ENCODE peak calls at places on chromosomes 12 and 14, in seven cellular contexts. U is left ventricle myocardium inferior; P is bronchial epithelial cell; E is CD8-positive, alpha-beta T cell; L is hepatocyte; X is neural progenitor cell; O is PC-3. N is an unnamed sample.

GRCh38 chr12:14691560-14691959 is 4.8 kb downstream of the GUCY2C start:
- DNase-seq in U (peak; percentile 42), P (no peak), E (no peak), L (no peak), X (no peak), O (no peak), N (no peak)

GRCh38 chr12:62738105-62738504 is 196.8 kb downstream of the PPM1H start:
- DNase-seq in U (no peak), P (peak; percentile 27), E (no peak), L (no peak), X (no peak), O (no peak), N (no peak)

GRCh38 chr12:58202933-58203713 is 261.8 kb downstream of the ATP23 start:
- DNase-seq in U (no peak), P (no peak), E (no peak), L (no peak), X (no peak), O (no peak), N (no peak)

GRCh38 chr14:100788517-100789365 is 37.2 kb upstream of the MEG3 start:
- DNase-seq in U (no peak), P (no peak), E (no peak), L (no peak), X (no peak), O (no peak), N (no peak)

GRCh38 chr12:80580254-80580653 is 127.2 kb upstream of the MYF6 start:
- DNase-seq in U (no peak), P (peak; percentile 89), E (no peak), L (no peak), X (no peak), O (peak; percentile 73), N (peak; percentile 76)

GRCh38 chr12:11228268-11228879 is 41.1 kb downstream of the PRB3 start:
- DNase-seq in U (no peak), P (peak; percentile 61), E (no peak), L (peak; percentile 63), X (peak; percentile 77), O (peak; percentile 68), N (peak; percentile 1)

GRCh38 chr14:64891839-64892375 is 12.2 kb upstream of the SPTB start:
- DNase-seq in U (no peak), P (peak; percentile 73), E (peak; percentile 29), L (peak; percentile 81), X (peak; percentile 82), O (peak; percentile 88), N (peak; percentile 21)

GRCh38 chr14:30337456-30337855 is 221.5 kb upstream of the G2E3 start:
- DNase-seq in U (no peak), P (peak; percentile 13), E (no peak), L (no peak), X (no peak), O (peak; percentile 68), N (no peak)

GRCh38 chr12:95601626-95602025 is 50.4 kb upstream of the USP44 start:
- DNase-seq in U (no peak), P (peak; percentile 41), E (no peak), L (no peak), X (no peak), O (peak; percentile 89), N (peak; percentile 55)

GRCh38 chr12:91954326-91954725 is 191.3 kb downstream of the BTG1 start:
- DNase-seq in U (no peak), P (no peak), E (no peak), L (no peak), X (no peak), O (no peak), N (no peak)

GRCh38 chr12:88325828-88326214 is 183.7 kb downstream of the TMTC3 start:
- DNase-seq in U (no peak), P (no peak), E (no peak), L (no peak), X (no peak), O (peak; percentile 8), N (no peak)

GRCh38 chr14:96660667-96661066 is 136.5 kb upstream of the VRK1 start:
- DNase-seq in U (no peak), P (no peak), E (no peak), L (no peak), X (peak; percentile 29), O (no peak), N (no peak)

GRCh38 chr12:2395352-2395977 is 342.7 kb downstream of the CACNA1C start:
- DNase-seq in U (peak; percentile 42), P (peak; percentile 5), E (peak; percentile 18), L (peak; percentile 62), X (peak; percentile 80), O (peak; percentile 51), N (no peak)

GRCh38 chr14:96056509-96057422 is 17.6 kb downstream of the C14orf132 start:
- DNase-seq in U (no peak), P (peak; percentile 24), E (no peak), L (no peak), X (peak; percentile 77), O (peak; percentile 55), N (no peak)

GRCh38 chr12:92827836-92828431 is 101.2 kb downstream of the EEA1 start:
- DNase-seq in U (no peak), P (peak; percentile 65), E (peak; percentile 20), L (peak; percentile 43), X (peak; percentile 36), O (peak; percentile 72), N (no peak)

GRCh38 chr12:89663577-89664357 is 44.9 kb downstream of the ATP2B1 start:
- DNase-seq in U (no peak), P (peak; percentile 60), E (no peak), L (no peak), X (no peak), O (peak; percentile 66), N (no peak)

GRCh38 chr12:121748571-121749265 is 36.2 kb downstream of the TMEM120B start:
- DNase-seq in U (no peak), P (peak; percentile 52), E (no peak), L (peak; percentile 88), X (peak; percentile 23), O (peak; percentile 37), N (peak; percentile 82)

GRCh38 chr14:34053666-34054065 is 102.8 kb upstream of the EGLN3 start:
- DNase-seq in U (peak; percentile 53), P (no peak), E (no peak), L (no peak), X (no peak), O (no peak), N (no peak)

GRCh38 chr12:32107376-32108267 is 975 bp downstream of the BICD1 start:
- DNase-seq in U (no peak), P (peak; percentile 82), E (peak; percentile 33), L (peak; percentile 19), X (peak; percentile 48), O (peak; percentile 61), N (no peak)

GRCh38 chr12:8018666-8019581 is 13.6 kb upstream of the FOXJ2 start:
- DNase-seq in U (no peak), P (no peak), E (peak; percentile 30), L (no peak), X (peak; percentile 88), O (no peak), N (no peak)

GRCh38 chr12:92186038-92186470 is 40.4 kb upstream of the BTG1 start:
- DNase-seq in U (no peak), P (no peak), E (no peak), L (no peak), X (no peak), O (no peak), N (no peak)

GRCh38 chr14:100443643-100444042 is 120.5 kb downstream of the SLC25A47 start:
- DNase-seq in U (no peak), P (peak; percentile 20), E (no peak), L (no peak), X (no peak), O (peak; percentile 66), N (no peak)

DNA sequence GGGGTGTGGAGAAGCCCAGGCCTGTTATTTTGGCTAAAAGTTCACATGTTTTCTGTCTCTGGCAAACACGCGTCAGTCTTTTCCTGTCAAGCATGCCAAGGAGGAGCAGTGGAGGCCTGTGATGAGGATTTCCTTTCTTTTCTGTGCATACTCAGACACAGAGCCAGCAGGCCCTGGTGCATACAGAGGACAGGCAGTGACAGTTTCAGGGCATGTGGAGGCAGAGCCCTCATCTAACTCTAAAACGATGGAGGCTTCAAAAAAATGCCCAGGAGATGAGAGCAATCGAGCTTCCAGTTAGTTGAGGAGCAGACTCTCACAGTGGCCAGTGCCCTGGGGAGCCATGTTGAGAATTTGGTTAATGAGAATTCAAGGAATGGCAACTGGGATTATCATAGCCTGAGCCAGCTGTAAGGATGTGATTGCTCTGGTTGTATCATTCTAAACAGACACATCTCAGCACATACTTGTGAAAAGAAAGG is 66.5 kb downstream of the TRAFD1 start:
- DNase-seq in U (no peak), P (peak; percentile 88), E (no peak), L (no peak), X (no peak), O (no peak), N (no peak)
- H3K36me3 ChIP-seq in U (peaks cover 77% of the 10 kb centered on the region), P (peaks cover 11% of the 10 kb centered on the region), E (peaks cover 10% of the 10 kb centered on the region), L (no peaks in the 10 kb centered on the region), X (no peaks in the 10 kb centered on the region), O (peaks cover 7% of the 10 kb centered on the region), N (peaks cover 2% of the 10 kb centered on the region)

GRCh38 chr12:28966049-28966778 is 182.9 kb upstream of the FAR2 start:
- DNase-seq in U (peak; percentile 39), P (no peak), E (no peak), L (no peak), X (peak; percentile 7), O (no peak), N (no peak)

GRCh38 chr12:28967426-28967825 is 181.7 kb upstream of the FAR2 start:
- DNase-seq in U (no peak), P (no peak), E (no peak), L (no peak), X (no peak), O (no peak), N (no peak)

GRCh38 chr12:28961948-28962384 is 187.1 kb upstream of the FAR2 start:
- DNase-seq in U (no peak), P (peak; percentile 20), E (no peak), L (no peak), X (no peak), O (peak; percentile 43), N (no peak)

GRCh38 chr12:28958553-28959195 is 190.4 kb upstream of the FAR2 start:
- DNase-seq in U (no peak), P (peak; percentile 59), E (no peak), L (no peak), X (no peak), O (peak; percentile 88), N (no peak)

GRCh38 chr12:28963554-28963953 is 185.5 kb upstream of the FAR2 start:
- DNase-seq in U (no peak), P (peak; percentile 63), E (no peak), L (peak; percentile 14), X (peak; percentile 14), O (peak; percentile 95), N (no peak)
- TF ChIP-seq CTCF in U (peak; percentile 36), P (peak; percentile 45), E (no peak), L (peak; percentile 43), X (peak; percentile 52), O (peak; percentile 100), N (no peak)

DNA sequence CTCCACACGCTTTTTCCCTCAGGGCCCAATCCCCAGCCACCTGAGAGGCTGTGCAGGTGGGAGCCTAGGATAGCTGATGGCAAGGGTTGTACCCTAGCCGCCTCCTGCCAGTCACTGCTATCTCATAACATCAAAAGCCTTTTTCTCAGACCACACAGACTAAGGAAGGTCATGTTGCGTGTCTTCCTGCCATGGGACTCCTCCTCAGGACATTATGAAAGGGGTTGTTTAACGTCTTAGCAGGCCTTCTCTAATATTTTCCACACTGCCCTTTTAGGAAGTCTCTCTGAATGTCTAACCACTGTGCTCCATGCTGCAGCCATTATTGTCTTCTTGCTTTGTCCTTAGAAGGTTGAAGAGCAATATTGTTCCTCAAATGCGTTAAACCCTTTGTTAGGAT is 7.6 kb upstream of the SMUG1 start:
- DNase-seq in U (no peak), P (no peak), E (no peak), L (no peak), X (no peak), O (no peak), N (no peak)
- H3K27me3 ChIP-seq in U (peaks cover 97% of the 10 kb centered on the region), P (peaks cover 15% of the 10 kb centered on the region), E (peaks cover 16% of the 10 kb centered on the region), L (peaks cover 8% of the 10 kb centered on the region), X (peaks cover 100% of the 10 kb centered on the region), O (no peaks in the 10 kb centered on the region), N (peaks cover 14% of the 10 kb centered on the region)

GRCh38 chr14:90034835-90035525 is 26.8 kb upstream of the KCNK13 start:
- DNase-seq in U (no peak), P (no peak), E (no peak), L (no peak), X (no peak), O (no peak), N (no peak)
- H3K36me3 ChIP-seq in U (peaks cover 37% of the 10 kb centered on the region), P (peaks cover 8% of the 10 kb centered on the region), E (peaks cover 26% of the 10 kb centered on the region), L (no peaks in the 10 kb centered on the region), X (no peaks in the 10 kb centered on the region), O (peaks cover 33% of the 10 kb centered on the region), N (peaks cover 2% of the 10 kb centered on the region)

N was measured in kidney epithelial cell.